ENCODE peak calls at places on chromosomes 3 and 15, in seven cellular contexts. L is WTC11, A is astrocyte of the spinal cord, F is GDM1, P is mucosa of descending colon, Y is KBM-7, W is cardiac fibroblast. Q is an unnamed sample.

GRCh38 chr3:132225664-132226063 is 91.5 kb upstream of the ACP3 start:
- DNase-seq in F (no peak), L (no peak), W (no peak), A (no peak), Y (no peak), P (no peak), Q (no peak)

GRCh38 chr3:126307591-126308393 is 49.4 kb downstream of the KLF15 start:
- DNase-seq in P (no peak), W (no peak), Y (no peak), L (no peak), F (no peak), A (no peak), Q (no peak)

GRCh38 chr3:154040283-154040682 is 80.9 kb upstream of the ARHGEF26 start:
- DNase-seq in P (no peak), Y (peak; percentile 33), W (peak; percentile 48), L (no peak), F (no peak), A (no peak), Q (no peak)

GRCh38 chr15:52683585-52683984 is 4.4 kb upstream of the ATOSA start:
- DNase-seq in W (no peak), A (no peak), F (peak; percentile 25), L (no peak), Y (peak; percentile 51), P (no peak), Q (no peak)

GRCh38 chr3:55416381-55416821 is 70.7 kb downstream of the WNT5A start:
- DNase-seq in Y (no peak), A (peak; percentile 85), L (no peak), F (no peak), W (peak; percentile 61), P (no peak), Q (peak; percentile 71)

GRCh38 chr15:79154491-79155182 is 64.1 kb upstream of the RASGRF1 start:
- DNase-seq in Y (no peak), P (no peak), F (no peak), W (no peak), L (no peak), A (no peak), Q (no peak)

GRCh38 chr3:122299872-122300460 is 25.1 kb upstream of the CSTA start:
- DNase-seq in A (peak; percentile 8), P (no peak), L (peak; percentile 35), W (peak; percentile 7), F (no peak), Y (peak; percentile 72), Q (no peak)

GRCh38 chr3:180680097-180680430 is 775 bp upstream of the CCDC39 start:
- DNase-seq in F (no peak), A (peak; percentile 53), W (peak; percentile 51), P (no peak), L (peak; percentile 41), Y (peak; percentile 41), Q (peak; percentile 10)

GRCh38 chr3:126926684-126927404 is 56.1 kb upstream of the PLXNA1 start:
- DNase-seq in L (no peak), Y (no peak), A (peak; percentile 91), F (no peak), W (peak; percentile 90), P (no peak), Q (peak; percentile 87)

GRCh38 chr3:14646589-14647413 is 4.8 kb upstream of the CCDC174 start:
- DNase-seq in L (no peak), F (no peak), A (no peak), Y (no peak), W (no peak), P (no peak), Q (no peak)

GRCh38 chr3:10319804-10320203 is 1.1 kb downstream of the SEC13 start:
- DNase-seq in L (no peak), A (no peak), Y (no peak), F (no peak), W (peak; percentile 22), P (no peak), Q (no peak)

Q was measured in AG08396.